ENCODE peak calls at places on chromosomes 1 and 21, in five cellular contexts. Q, Y, Z, U and X are unnamed samples.

GRCh38 chr1:41482906-41483895 is 1.3 kb downstream of the EDN2 start:
- DNase-seq in Q (no peak), Y (no peak), Z (no peak), U (peak; percentile 62), X (peak; percentile 24)

GRCh38 chr1:56097713-56098112 is 481.6 kb downstream of the PLPP3 start:
- DNase-seq in Q (no peak), Y (peak; percentile 47), Z (no peak), U (no peak), X (no peak)

GRCh38 chr1:54581621-54582035 is 33.6 kb downstream of the ACOT11 start:
- DNase-seq in Q (no peak), Y (peak; percentile 63), Z (peak; percentile 93), U (peak; percentile 91), X (peak; percentile 69)

GRCh38 chr1:185578293-185578692 is 155.9 kb upstream of the HMCN1 start:
- DNase-seq in Q (no peak), Y (no peak), Z (no peak), U (no peak), X (no peak)

GRCh38 chr1:220878223-220879081 is 791 bp upstream of the HLX start:
- DNase-seq in Q (peak; percentile 33), Y (peak; percentile 48), Z (no peak), U (peak; percentile 41), X (no peak)

GRCh38 chr1:31790140-31790539 is 25.7 kb downstream of the SPOCD1 start:
- DNase-seq in Q (no peak), Y (no peak), Z (peak; percentile 14), U (no peak), X (no peak)

GRCh38 chr1:38581396-38581795 is 278.2 kb downstream of the RRAGC start:
- DNase-seq in Q (no peak), Y (no peak), Z (no peak), U (no peak), X (no peak)

GRCh38 chr1:9426291-9426711 is 113.0 kb upstream of the SLC25A33 start:
- DNase-seq in Q (no peak), Y (peak; percentile 71), Z (no peak), U (no peak), X (no peak)

GRCh38 chr1:110067957-110068645 is 2.4 kb downstream of the ALX3 start:
- DNase-seq in Q (peak; percentile 56), Y (no peak), Z (no peak), U (no peak), X (no peak)

GRCh38 chr1:198179556-198179981 is 22.8 kb downstream of the NEK7 start:
- DNase-seq in Q (no peak), Y (no peak), Z (no peak), U (no peak), X (no peak)

GRCh38 chr1:86788300-86789206 is 84.2 kb downstream of the SH3GLB1 start:
- DNase-seq in Q (no peak), Y (peak; percentile 92), Z (no peak), U (peak; percentile 19), X (peak; percentile 86)

GRCh38 chr1:1304331-1305299 is 3.1 kb downstream of the ACAP3 start:
- DNase-seq in Q (peak; percentile 76), Y (peak; percentile 79), Z (peak; percentile 88), U (peak; percentile 80), X (peak; percentile 31)

GRCh38 chr1:53639251-53639721 is 99.7 kb downstream of the GLIS1 start:
- DNase-seq in Q (peak; percentile 31), Y (peak; percentile 50), Z (no peak), U (no peak), X (no peak)

GRCh38 chr1:154751690-154752089 is 118.4 kb downstream of the KCNN3 start:
- DNase-seq in Q (no peak), Y (peak; percentile 84), Z (no peak), U (no peak), X (no peak)

GRCh38 chr21:44533891-44534627 is 5.9 kb downstream of the KRTAP10-1 start:
- DNase-seq in Q (no peak), Y (no peak), Z (no peak), U (no peak), X (no peak)

DNA sequence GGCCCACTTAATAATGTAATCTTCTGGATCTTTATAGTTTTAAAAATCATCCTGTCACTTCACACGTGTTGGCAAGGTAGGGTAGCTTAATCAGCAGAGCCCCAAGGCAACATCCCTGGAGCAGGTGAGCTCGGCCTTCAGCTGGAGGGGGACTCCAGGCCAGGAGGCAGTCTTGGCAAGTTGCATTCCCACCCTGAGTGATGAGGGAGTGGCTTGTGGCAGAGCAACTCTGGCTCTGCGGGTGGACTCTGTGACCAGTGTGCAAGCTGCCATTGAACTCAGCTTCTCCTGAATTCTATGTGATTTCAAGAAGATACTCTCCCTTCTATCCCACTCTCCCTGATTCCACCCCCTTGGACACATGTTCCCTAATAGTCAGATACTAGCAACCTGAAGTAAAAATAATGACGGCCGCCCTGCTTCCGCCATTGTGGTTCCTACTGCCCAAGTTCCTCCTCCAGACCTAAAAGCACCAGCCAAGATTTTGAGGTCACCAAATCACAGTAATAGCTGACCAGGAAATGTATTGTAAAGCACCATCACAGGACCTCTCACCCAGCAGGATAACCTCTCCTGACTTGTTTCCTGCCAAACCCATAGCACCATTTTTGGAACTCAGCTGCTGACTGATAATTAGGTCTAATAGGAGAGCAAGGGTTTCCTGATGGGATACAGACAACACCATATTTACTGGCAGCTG is 11.5 kb upstream of the LYST start:
- DNase-seq in Q (no peak), Y (no peak), Z (no peak), U (no peak), X (no peak)
- TF ChIP-seq CTCF in Q (no peak), Y (no peak), Z (no peak), U (no peak), X (no peak)

DNA sequence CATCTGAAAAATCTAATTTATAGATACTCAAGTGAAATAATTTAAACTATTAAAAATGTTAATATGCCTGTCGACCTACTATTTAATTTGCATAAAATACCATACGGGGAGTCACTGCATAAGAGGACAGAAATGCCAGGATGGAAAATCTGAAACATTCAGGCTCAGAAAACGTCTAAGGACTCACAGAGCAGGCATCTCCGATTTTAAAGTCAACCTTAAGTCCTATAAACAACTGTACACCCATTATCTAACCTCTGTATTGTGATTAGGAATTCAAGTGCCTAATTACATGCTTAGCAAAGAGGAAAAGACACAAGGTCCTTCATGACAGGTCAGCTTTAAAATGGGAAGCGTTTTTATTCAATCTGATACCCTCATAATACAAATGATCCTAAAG is 49.2 kb downstream of the ZBTB18 start:
- DNase-seq in Q (no peak), Y (no peak), Z (no peak), U (no peak), X (no peak)
- TF ChIP-seq CTCF in Q (no peak), Y (no peak), Z (no peak), U (no peak), X (no peak)

GRCh38 chr21:15659768-15660423 is 69.9 kb upstream of the USP25 start:
- DNase-seq in Q (peak; percentile 12), Y (no peak), Z (no peak), U (no peak), X (no peak)

DNA sequence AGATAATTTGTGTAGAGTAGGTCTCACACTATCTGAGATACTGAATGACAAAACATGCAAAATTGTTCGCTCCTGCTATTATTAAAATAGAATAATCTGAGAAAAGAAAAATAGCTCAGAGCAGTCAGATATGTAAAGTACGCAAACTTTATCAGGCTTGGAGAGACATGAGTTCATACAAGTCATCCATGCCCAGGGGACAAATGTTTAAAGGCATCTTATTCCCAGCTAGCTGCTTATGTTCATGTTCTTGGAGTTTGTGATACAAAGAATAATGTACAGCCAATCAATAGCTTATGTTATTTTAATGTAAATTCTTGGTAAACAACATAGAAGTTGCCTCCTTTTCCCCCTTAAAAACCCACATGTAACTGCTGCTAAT is 69.4 kb upstream of the USP25 start:
- DNase-seq in Q (no peak), Y (no peak), Z (no peak), U (no peak), X (no peak)
- TF ChIP-seq CTCF in Q (no peak), Y (no peak), Z (no peak), U (no peak), X (no peak)

GRCh38 chr1:238954865-238955264 is 431.5 kb upstream of the CHRM3 start:
- DNase-seq in Q (no peak), Y (peak; percentile 11), Z (no peak), U (no peak), X (no peak)

GRCh38 chr1:238950786-238951185 is 435.6 kb upstream of the CHRM3 start:
- DNase-seq in Q (no peak), Y (no peak), Z (no peak), U (no peak), X (no peak)

GRCh38 chr1:238955934-238956333 is 430.4 kb upstream of the CHRM3 start:
- DNase-seq in Q (no peak), Y (no peak), Z (no peak), U (no peak), X (no peak)

GRCh38 chr1:238951809-238952208 is 434.6 kb upstream of the CHRM3 start:
- DNase-seq in Q (peak; percentile 22), Y (peak; percentile 66), Z (no peak), U (no peak), X (no peak)

DNA sequence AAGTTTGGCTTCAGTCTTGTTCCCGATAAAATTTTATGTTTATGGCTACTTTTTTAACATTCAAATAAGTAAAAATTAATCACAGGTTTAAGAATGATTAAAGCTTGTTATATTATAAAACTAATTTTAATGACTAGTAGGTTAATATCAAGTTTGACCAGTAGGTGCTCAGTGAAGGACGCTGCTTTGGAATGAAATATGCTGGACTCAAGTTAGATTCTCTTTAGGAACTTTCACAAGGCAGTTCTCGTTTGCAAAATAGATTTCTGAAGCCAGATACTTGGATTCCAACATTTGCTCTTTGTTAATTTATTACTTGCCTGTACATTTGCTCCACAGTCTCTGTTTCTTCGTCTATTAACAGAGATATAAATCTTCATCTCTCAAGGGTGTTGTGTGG is 432.9 kb upstream of the CHRM3 start:
- DNase-seq in Q (no peak), Y (no peak), Z (no peak), U (no peak), X (no peak)
- TF ChIP-seq CTCF in Q (peak; percentile 24), Y (peak; percentile 12), Z (no peak), U (no peak), X (no peak)

GRCh38 chr1:27716262-27716895 is 9.4 kb upstream of the FAM76A start:
- DNase-seq in Q (no peak), Y (no peak), Z (no peak), U (no peak), X (no peak)

GRCh38 chr1:27713869-27714513 is 11.8 kb upstream of the FAM76A start:
- DNase-seq in Q (no peak), Y (no peak), Z (no peak), U (no peak), X (no peak)

GRCh38 chr1:27724961-27725373 is 794 bp upstream of the FAM76A start:
- DNase-seq in Q (peak; percentile 12), Y (no peak), Z (peak; percentile 40), U (peak; percentile 18), X (no peak)

GRCh38 chr1:27719286-27720251 is 6.2 kb upstream of the FAM76A start:
- DNase-seq in Q (no peak), Y (peak; percentile 36), Z (no peak), U (no peak), X (no peak)
- TF ChIP-seq CTCF in Q (no peak), Y (peak; percentile 49), Z (no peak), U (no peak), X (peak; percentile 39)